ENCODE peak calls at places on chromosomes 6 and 20, in six cellular contexts. H, J, M, S, E and N are unnamed samples.
A peak's percentile ranks its signal among the peaks of the same experiment; 100 is the strongest.

GRCh38 chr20:44460795-44461141 is 14.9 kb upstream of the TTPAL start:
- DNase-seq in H (peak; percentile 23), J (peak; percentile 49), M (no peak), S (peak; percentile 57), E (peak; percentile 73), N (no peak)

GRCh38 chr6:137717074-137718073 is 149.7 kb upstream of the TNFAIP3 start:
- DNase-seq in H (no peak), J (no peak), M (no peak), S (no peak), E (no peak), N (no peak)

GRCh38 chr6:33589723-33590530 is 9.9 kb upstream of the BAK1 start:
- DNase-seq in H (peak; percentile 92), J (peak; percentile 68), M (peak; percentile 83), S (peak; percentile 84), E (peak; percentile 97), N (peak; percentile 89)

GRCh38 chr6:130934848-130935585 is 107.8 kb downstream of the SMLR1 start:
- DNase-seq in H (no peak), J (no peak), M (no peak), S (no peak), E (peak; percentile 36), N (no peak)

GRCh38 chr6:2738373-2738979 is 12.2 kb downstream of the MYLK4 start:
- DNase-seq in H (peak; percentile 80), J (peak; percentile 31), M (peak; percentile 66), S (peak; percentile 55), E (peak; percentile 47), N (peak; percentile 64)

GRCh38 chr6:155895641-155896040 is 440.0 kb upstream of the NOX3 start:
- DNase-seq in H (no peak), J (no peak), M (no peak), S (no peak), E (no peak), N (no peak)

GRCh38 chr6:112682088-112682487 is 335.0 kb downstream of the RFPL4B start:
- DNase-seq in H (no peak), J (no peak), M (no peak), S (no peak), E (no peak), N (no peak)

GRCh38 chr6:145829950-145830349 is 15.4 kb upstream of the FBXO30 start:
- DNase-seq in H (peak; percentile 19), J (no peak), M (no peak), S (no peak), E (no peak), N (no peak)

GRCh38 chr20:34129518-34130162 is 17.6 kb upstream of the EIF2S2 start:
- DNase-seq in H (peak; percentile 73), J (peak; percentile 60), M (peak; percentile 62), S (peak; percentile 85), E (peak; percentile 89), N (no peak)

GRCh38 chr6:18148304-18149025 is 6.4 kb downstream of the TPMT start:
- DNase-seq in H (peak; percentile 91), J (no peak), M (no peak), S (no peak), E (no peak), N (no peak)

GRCh38 chr6:64411226-64411625 is 775.6 kb downstream of the PHF3 start:
- DNase-seq in H (no peak), J (no peak), M (no peak), S (no peak), E (no peak), N (no peak)

GRCh38 chr20:50585214-50585613 is 75.0 kb downstream of the PTPN1 start:
- DNase-seq in H (no peak), J (no peak), M (no peak), S (no peak), E (no peak), N (no peak)

GRCh38 chr6:166488081-166488685 is 98.3 kb downstream of the RAMACL start:
- DNase-seq in H (peak; percentile 39), J (no peak), M (no peak), S (no peak), E (no peak), N (no peak)

GRCh38 chr6:169527306-169527705 is 174.5 kb downstream of the WDR27 start:
- DNase-seq in H (peak; percentile 61), J (no peak), M (no peak), S (no peak), E (no peak), N (no peak)

GRCh38 chr20:40689943-40690835 is 1.2 kb upstream of the MAFB start:
- DNase-seq in H (peak; percentile 79), J (peak; percentile 73), M (peak; percentile 95), S (peak; percentile 89), E (peak; percentile 85), N (peak; percentile 82)

GRCh38 chr20:45972500-45973183 is 639 bp upstream of the ZNF335 start:
- DNase-seq in H (no peak), J (no peak), M (no peak), S (no peak), E (no peak), N (no peak)

GRCh38 chr20:12434672-12435071 is 517.0 kb downstream of the BTBD3 start:
- DNase-seq in H (no peak), J (no peak), M (no peak), S (no peak), E (no peak), N (no peak)

DNA sequence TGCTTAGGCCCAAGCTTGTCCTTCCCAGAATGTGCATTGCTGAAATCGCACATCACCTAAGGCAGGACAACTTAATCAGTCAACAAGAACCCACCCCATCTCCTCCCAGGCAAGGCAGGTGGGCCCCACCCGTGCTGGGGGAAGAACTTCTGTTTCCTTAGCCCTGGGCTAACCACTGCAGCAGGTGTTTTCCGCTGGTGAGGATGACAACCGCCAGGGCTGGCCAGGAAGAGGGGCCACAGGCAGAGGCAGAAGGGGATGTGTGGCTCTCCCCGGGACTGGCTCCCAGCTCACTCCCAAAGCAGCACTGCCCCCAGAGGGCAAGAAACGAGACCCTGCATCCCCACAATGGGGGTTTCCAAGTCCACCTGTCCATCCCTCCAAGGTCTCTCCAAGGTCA is 168.4 kb upstream of the CST7 start:
- DNase-seq in H (no peak), J (no peak), M (no peak), S (no peak), E (no peak), N (no peak)
- TF ChIP-seq USF2 in H (no peak), J (no peak), M (no peak), S (no peak), E (no peak), N (no peak)

GRCh38 chr20:38894091-38894847 is 31.9 kb upstream of the FAM83D start:
- DNase-seq in H (no peak), J (peak; percentile 71), M (no peak), S (peak; percentile 86), E (no peak), N (no peak)
- TF ChIP-seq USF2 in H (no peak), J (no peak), M (no peak), S (no peak), E (no peak), N (no peak)

GRCh38 chr20:52923123-52923543 is 49.0 kb upstream of the TSHZ2 start:
- DNase-seq in H (peak; percentile 45), J (no peak), M (no peak), S (no peak), E (no peak), N (peak; percentile 31)
- TF ChIP-seq USF2 in H (no peak), J (no peak), M (no peak), S (no peak), E (no peak), N (no peak)

DNA sequence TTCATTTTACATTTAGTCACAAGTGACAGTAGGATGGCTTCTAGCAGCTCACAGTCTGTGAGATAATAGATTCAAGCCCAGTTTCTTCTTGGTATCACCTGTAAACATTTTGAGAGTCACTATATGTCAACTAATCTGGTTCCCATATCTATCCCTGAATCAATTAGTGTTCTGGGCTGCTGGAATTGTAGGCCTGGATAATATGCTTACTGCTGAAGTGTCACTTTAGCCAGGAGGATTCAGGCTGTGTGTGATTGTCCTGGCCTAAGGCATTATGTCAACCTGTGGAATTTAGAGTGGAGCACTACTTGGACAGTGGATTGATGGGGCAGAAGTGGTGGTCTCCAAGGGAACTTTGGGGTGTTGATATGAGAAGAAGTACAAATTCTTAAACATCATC is 1071.8 kb upstream of the CITED2 start:
- DNase-seq in H (no peak), J (no peak), M (no peak), S (no peak), E (no peak), N (no peak)
- TF ChIP-seq USF2 in H (no peak), J (no peak), M (no peak), S (no peak), E (no peak), N (no peak)

GRCh38 chr6:87756858-87757257 is 54.8 kb upstream of the AKIRIN2 start:
- DNase-seq in H (peak; percentile 83), J (no peak), M (no peak), S (no peak), E (no peak), N (no peak)
- TF ChIP-seq USF2 in H (no peak), J (no peak), M (no peak), S (no peak), E (no peak), N (no peak)

DNA sequence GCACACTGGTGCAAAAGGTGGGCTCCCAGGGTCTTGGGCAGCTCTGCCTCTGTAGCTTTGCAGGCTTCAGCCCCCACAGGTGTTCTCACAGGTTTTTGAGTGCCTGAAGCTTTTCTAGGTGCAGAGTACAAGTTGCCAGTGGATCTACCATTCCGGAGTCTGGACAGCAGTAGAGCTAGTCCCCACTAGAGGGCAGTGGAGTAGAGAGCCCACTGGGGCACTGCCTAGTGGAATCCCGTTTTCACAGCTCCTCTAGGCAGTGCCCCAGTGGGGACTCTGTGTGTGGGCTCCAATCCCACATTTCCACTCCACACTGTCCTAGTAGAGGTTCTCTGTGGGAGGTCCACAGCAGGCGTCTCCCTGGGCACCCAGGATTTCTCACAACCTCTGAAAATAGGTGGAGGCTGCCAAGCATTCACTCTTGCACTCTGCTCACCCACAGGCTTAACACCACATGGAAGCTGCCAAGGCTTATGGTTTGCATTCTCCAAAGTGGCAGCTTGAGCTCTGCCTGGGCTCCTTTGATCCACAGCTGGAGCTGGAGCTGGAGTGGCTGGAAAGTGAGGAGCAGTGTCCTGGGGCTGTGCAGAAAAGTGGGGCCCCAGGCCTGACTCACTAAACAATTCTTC is 86.3 kb upstream of the PROKR2 start:
- DNase-seq in H (peak; percentile 11), J (peak; percentile 55), M (peak; percentile 67), S (no peak), E (peak; percentile 62), N (peak; percentile 74)
- TF ChIP-seq USF2 in H (no peak), J (no peak), M (no peak), S (no peak), E (no peak), N (no peak)